ENCODE peak calls at places on chromosomes 16 and 17, in four cellular contexts. Z, L, U and X are unnamed samples.

GRCh38 chr17:10699861-10700260 is 2.5 kb downstream of the ADPRM start:
- DNase-seq in Z (no peak), L (no peak), U (no peak), X (no peak)

GRCh38 chr17:45320931-45321461 is 4.2 kb upstream of the MAP3K14 start:
- DNase-seq in Z (no peak), L (no peak), U (no peak), X (no peak)

GRCh38 chr16:9469512-9469911 is 378.1 kb downstream of the HAPSTR1 start:
- DNase-seq in Z (no peak), L (no peak), U (no peak), X (no peak)

GRCh38 chr16:90044111-90044551 is 24.9 kb upstream of the DBNDD1 start:
- DNase-seq in Z (peak; percentile 59), L (no peak), U (peak; percentile 69), X (peak; percentile 87)

GRCh38 chr16:11530171-11530940 is 56.4 kb downstream of the LITAF start:
- DNase-seq in Z (no peak), L (no peak), U (no peak), X (no peak)

GRCh38 chr17:44063704-44064639 is 2.5 kb downstream of the LSM12 start:
- DNase-seq in Z (no peak), L (no peak), U (no peak), X (no peak)

GRCh38 chr16:58515125-58515870 is at the start of gene SETD6:
- DNase-seq in Z (peak; percentile 89), L (peak; percentile 95), U (peak; percentile 90), X (peak; percentile 84)

GRCh38 chr17:336110-337021 is 16.2 kb downstream of the RPH3AL start:
- DNase-seq in Z (peak; percentile 78), L (peak; percentile 85), U (peak; percentile 81), X (peak; percentile 52)

GRCh38 chr17:49687878-49688491 is 10.1 kb upstream of the SPOP start:
- DNase-seq in Z (no peak), L (no peak), U (no peak), X (no peak)

GRCh38 chr16:2470603-2471015 is 488 bp upstream of the NTN3 start:
- DNase-seq in Z (no peak), L (no peak), U (no peak), X (no peak)

GRCh38 chr16:29147710-29148425 is 163.0 kb downstream of the LAT start:
- DNase-seq in Z (no peak), L (no peak), U (no peak), X (peak; percentile 23)

GRCh38 chr16:88552815-88553214 is 17.4 kb upstream of the ZC3H18 start:
- DNase-seq in Z (no peak), L (no peak), U (no peak), X (no peak)

GRCh38 chr16:56424404-56424765 is 960 bp downstream of the AMFR start:
- DNase-seq in Z (no peak), L (no peak), U (no peak), X (no peak)

GRCh38 chr17:81684442-81684911 is 666 bp downstream of the HGS start:
- DNase-seq in Z (no peak), L (no peak), U (no peak), X (no peak)

GRCh38 chr17:50020841-50021599 is 26.0 kb upstream of the DLX3 start:
- DNase-seq in Z (no peak), L (no peak), U (peak; percentile 21), X (no peak)

GRCh38 chr16:35730251-35730650 is 2270.8 kb downstream of the TP53TG3F start:
- DNase-seq in Z (no peak), L (no peak), U (no peak), X (no peak)

GRCh38 chr17:65078441-65079160 is 22.1 kb upstream of the GNA13 start:
- DNase-seq in Z (peak; percentile 25), L (peak; percentile 74), U (no peak), X (peak; percentile 38)

GRCh38 chr16:71880176-71880575 is 3.8 kb downstream of the ZNF821 start:
- DNase-seq in Z (no peak), L (no peak), U (no peak), X (no peak)

GRCh38 chr16:71882505-71883192 is 1.3 kb downstream of the ZNF821 start:
- DNase-seq in Z (peak; percentile 74), L (peak; percentile 80), U (peak; percentile 76), X (no peak)

GRCh38 chr16:71885261-71885650 is 1.3 kb upstream of the ZNF821 start:
- DNase-seq in Z (no peak), L (no peak), U (no peak), X (no peak)

GRCh38 chr16:71883193-71883848 is 661 bp downstream of the ZNF821 start:
- DNase-seq in Z (no peak), L (peak; percentile 77), U (peak; percentile 33), X (no peak)

GRCh38 chr16:71883849-71884638 is at the start of gene ZNF821:
- DNase-seq in Z (peak; percentile 83), L (peak; percentile 86), U (peak; percentile 58), X (no peak)
- TF ChIP-seq CTCF in Z (no peak), L (no peak), U (no peak), X (peak; percentile 43)

GRCh38 chr17:38461683-38462082 is 33.4 kb downstream of the ARHGAP23 start:
- DNase-seq in Z (no peak), L (no peak), U (no peak), X (no peak)
- H3K4me3 ChIP-seq in Z (no peak overlapping the region), L (no peak overlapping the region), U (no peak overlapping the region), X (no peak overlapping the region)

DNA sequence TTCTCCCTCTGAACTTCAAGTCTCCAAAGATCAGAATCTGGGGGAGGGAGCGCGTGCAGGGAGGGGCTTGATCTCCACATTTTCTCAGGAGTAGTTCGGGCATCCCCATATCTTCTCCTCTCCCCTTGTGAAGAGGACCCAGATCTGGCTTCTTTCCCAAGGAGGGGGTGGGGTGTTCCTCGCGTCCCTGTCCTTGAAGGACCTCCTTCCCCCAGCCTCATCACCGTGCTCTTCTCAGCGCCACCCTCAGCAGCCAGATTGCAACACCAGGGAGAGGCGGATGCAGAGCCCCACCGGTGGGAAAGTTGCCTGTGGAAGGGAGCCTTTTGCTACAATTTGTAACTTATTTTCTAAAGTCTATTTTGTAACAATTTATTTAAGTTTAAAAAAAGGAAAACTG is 5.7 kb downstream of the PRSS53 start:
- DNase-seq in Z (no peak), L (peak; percentile 62), U (no peak), X (no peak)
- TF ChIP-seq CTCF in Z (no peak), L (no peak), U (no peak), X (no peak)

GRCh38 chr17:73850426-73850825 is 206.2 kb upstream of the SDK2 start:
- DNase-seq in Z (no peak), L (no peak), U (no peak), X (no peak)
- H3K4me3 ChIP-seq in Z (no peak overlapping the region), L (no peak overlapping the region), U (no peak overlapping the region), X (no peak overlapping the region)

GRCh38 chr17:48070195-48070594 is 22.0 kb downstream of the NFE2L1 start:
- DNase-seq in Z (no peak), L (no peak), U (no peak), X (no peak)

GRCh38 chr17:48067245-48067644 is 19.1 kb downstream of the NFE2L1 start:
- DNase-seq in Z (no peak), L (peak; percentile 30), U (no peak), X (no peak)

GRCh38 chr17:48066192-48066591 is 18.0 kb downstream of the NFE2L1 start:
- DNase-seq in Z (no peak), L (no peak), U (no peak), X (no peak)

GRCh38 chr17:48066656-48067055 is 18.5 kb downstream of the NFE2L1 start:
- DNase-seq in Z (no peak), L (no peak), U (no peak), X (no peak)

DNA sequence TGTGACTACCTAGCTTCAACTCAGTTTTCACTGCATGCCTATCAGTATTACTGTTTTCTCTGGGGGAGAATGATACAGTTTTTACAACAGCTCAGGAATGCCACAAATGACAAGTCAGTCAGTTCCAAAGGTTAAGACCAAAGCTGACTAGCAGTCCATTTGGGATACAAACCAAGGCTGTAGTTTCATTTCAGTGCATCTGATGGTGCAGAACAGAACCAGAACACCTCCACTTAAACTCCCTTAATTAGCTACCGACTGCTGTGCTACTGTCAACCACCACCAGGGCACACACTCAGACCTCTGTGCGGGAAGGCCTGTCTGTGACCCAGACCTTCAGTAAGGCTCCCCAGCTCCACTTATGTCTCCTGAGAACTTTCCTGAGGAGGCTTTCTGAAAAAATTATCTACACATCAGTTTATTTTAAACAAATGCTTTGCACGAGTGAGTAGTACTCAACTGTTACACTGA is 20.4 kb downstream of the NFE2L1 start:
- DNase-seq in Z (no peak), L (peak; percentile 19), U (no peak), X (no peak)
- TF ChIP-seq CTCF in Z (no peak), L (peak; percentile 18), U (no peak), X (peak; percentile 18)

GRCh38 chr17:7483238-7484066 is 714 bp upstream of the POLR2A start:
- DNase-seq in Z (peak; percentile 90), L (peak; percentile 99), U (peak; percentile 93), X (peak; percentile 89)

GRCh38 chr17:7490144-7490543 is 6.0 kb downstream of the POLR2A start:
- DNase-seq in Z (no peak), L (no peak), U (no peak), X (no peak)

GRCh38 chr17:7484964-7485377 is 805 bp downstream of the POLR2A start:
- DNase-seq in Z (no peak), L (no peak), U (no peak), X (no peak)

GRCh38 chr17:7484067-7484963 is at the start of gene POLR2A:
- DNase-seq in Z (peak; percentile 98), L (peak; percentile 100), U (peak; percentile 97), X (peak; percentile 93)

DNA sequence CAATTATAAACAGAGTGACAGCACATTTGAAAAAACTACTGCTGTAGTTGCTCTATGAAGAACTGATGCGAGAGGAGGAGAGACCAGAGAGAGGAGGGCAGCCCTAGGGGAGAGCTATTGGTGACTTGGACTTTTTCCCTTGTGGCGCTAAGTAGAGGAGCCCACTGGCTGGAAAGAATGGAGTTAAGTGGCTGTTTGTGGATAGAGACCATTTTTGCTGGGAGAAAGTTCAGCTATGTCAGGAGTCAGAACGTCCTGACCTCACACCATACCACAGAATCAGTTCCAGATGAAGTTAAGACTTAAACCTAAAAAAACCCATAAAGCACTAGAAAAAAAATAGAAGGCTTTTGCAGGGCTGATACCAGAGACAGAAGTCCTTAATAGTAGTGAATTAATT is 2.0 kb downstream of the POLR2A start:
- DNase-seq in Z (no peak), L (no peak), U (no peak), X (no peak)
- H3K4me3 ChIP-seq in Z (peak overlapping the region; percentile 57), L (no peak overlapping the region), U (no peak overlapping the region), X (peak overlapping the region; percentile 72)

DNA sequence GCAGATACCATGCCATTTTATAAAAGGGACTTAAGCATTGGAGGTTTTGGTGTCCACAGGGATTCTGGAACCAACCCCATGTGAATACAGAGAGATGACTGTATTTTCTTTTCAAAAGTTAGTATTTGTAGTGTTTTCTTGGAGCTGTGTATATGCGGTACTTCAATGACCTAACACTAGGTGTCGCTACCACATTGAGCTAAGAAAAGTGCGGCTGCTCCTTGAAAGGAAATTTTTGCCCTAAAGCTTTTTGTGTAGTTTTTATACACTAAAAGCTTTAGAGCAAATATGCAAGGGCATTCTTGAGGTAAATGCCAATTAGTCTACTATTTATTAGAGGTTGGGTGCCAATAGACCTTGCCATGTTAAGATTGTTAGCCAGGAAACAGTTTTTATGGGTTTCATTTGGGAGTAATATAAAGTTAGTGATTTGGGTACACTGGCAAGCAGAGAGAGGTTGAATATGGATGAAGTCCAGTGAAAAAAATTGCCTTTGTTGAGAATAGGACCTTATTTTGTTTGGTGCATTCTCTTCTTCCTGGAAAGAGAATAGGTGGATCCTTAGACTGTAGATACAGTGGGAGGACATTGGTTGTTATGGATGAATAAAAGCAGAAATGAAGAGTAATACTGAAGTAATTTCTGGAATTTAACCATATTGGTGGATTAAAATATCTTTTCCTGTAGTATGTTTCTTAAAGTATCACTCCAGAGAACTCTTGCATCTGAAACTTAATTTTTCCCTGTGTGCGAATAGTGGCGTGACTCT is 43.3 kb downstream of the BCAS3 start:
- DNase-seq in Z (no peak), L (no peak), U (no peak), X (no peak)
- TF ChIP-seq CTCF in Z (no peak), L (peak; percentile 64), U (peak; percentile 84), X (peak; percentile 97)